ENCODE peak calls at places on chromosome 7, in four cellular contexts. P is nucleus accumbens; G is activated CD4-positive, alpha-beta T cell treated with anti-CD3 and anti-CD28 coated beads for 4 hours; Y is NCI-H1092 treated with DMSO at 0.1 percent for 48 hours. U is an unnamed sample.
A peak's percentile ranks its signal among the peaks of the same experiment; 100 is the strongest.

GRCh38 chr7:46285856-46286255 is 364.8 kb upstream of the IGFBP3 start:
- DNase-seq in P (no peak), G (no peak), Y (no peak), U (no peak)

GRCh38 chr7:124765401-124766352 is at the start of gene GPR37:
- DNase-seq in P (peak; percentile 87), G (peak; percentile 2), Y (no peak), U (peak; percentile 44)

GRCh38 chr7:87218941-87219544 is 489 bp downstream of the TMEM243 start:
- DNase-seq in P (no peak), G (peak; percentile 22), Y (no peak), U (peak; percentile 78)

GRCh38 chr7:84904561-84904960 is 282.3 kb downstream of the SEMA3D start:
- DNase-seq in P (no peak), G (no peak), Y (no peak), U (peak; percentile 17)

GRCh38 chr7:74325230-74325565 is 36.0 kb downstream of the CLIP2 start:
- DNase-seq in P (no peak), G (no peak), Y (no peak), U (no peak)

GRCh38 chr7:152615052-152615741 is 60.7 kb downstream of the XRCC2 start:
- DNase-seq in P (peak; percentile 33), G (no peak), Y (peak; percentile 97), U (peak; percentile 24)

GRCh38 chr7:140596751-140597424 is 43.7 kb downstream of the DENND2A start:
- DNase-seq in P (no peak), G (no peak), Y (no peak), U (peak; percentile 43)

GRCh38 chr7:105224884-105225651 is 163.7 kb downstream of the SRPK2 start:
- DNase-seq in P (no peak), G (no peak), Y (no peak), U (peak; percentile 95)

GRCh38 chr7:37901236-37901827 is 15.3 kb downstream of the SFRP4 start:
- DNase-seq in P (no peak), G (no peak), Y (peak; percentile 16), U (peak; percentile 42)

GRCh38 chr7:93944673-93945072 is 23.1 kb downstream of the GNG11 start:
- DNase-seq in P (no peak), G (no peak), Y (no peak), U (peak; percentile 65)

GRCh38 chr7:63899691-63900393 is 98.8 kb upstream of the ZNF722 start:
- DNase-seq in P (peak; percentile 78), G (peak; percentile 81), Y (peak; percentile 79), U (peak; percentile 42)

GRCh38 chr7:21971780-21972396 is 26.2 kb upstream of the CDCA7L start:
- DNase-seq in P (no peak), G (no peak), Y (no peak), U (no peak)

GRCh38 chr7:549103-549890 is 29.7 kb upstream of the PDGFA start:
- DNase-seq in P (no peak), G (no peak), Y (no peak), U (no peak)

GRCh38 chr7:102837802-102838201 is 75.0 kb upstream of the LRRC17 start:
- DNase-seq in P (no peak), G (no peak), Y (no peak), U (no peak)

GRCh38 chr7:91250706-91251105 is 13.5 kb upstream of the FZD1 start:
- DNase-seq in P (no peak), G (no peak), Y (no peak), U (no peak)

GRCh38 chr7:52410032-52410431 is 625.4 kb upstream of the POM121L12 start:
- DNase-seq in P (no peak), G (no peak), Y (no peak), U (no peak)

GRCh38 chr7:148474421-148474820 is 116.1 kb upstream of the C7orf33 start:
- DNase-seq in P (no peak), G (no peak), Y (no peak), U (no peak)

GRCh38 chr7:129577881-129578462 is 33.5 kb upstream of the NRF1 start:
- DNase-seq in P (no peak), G (no peak), Y (no peak), U (no peak)

GRCh38 chr7:151432658-151433521 is 7.1 kb downstream of the CRYGN start:
- DNase-seq in P (no peak), G (peak; percentile 30), Y (no peak), U (no peak)

GRCh38 chr7:47520408-47520807 is 61.5 kb downstream of the TNS3 start:
- DNase-seq in P (no peak), G (no peak), Y (no peak), U (peak; percentile 89)

GRCh38 chr7:99837649-99838361 is 10.0 kb downstream of the CYP3A43 start:
- DNase-seq in P (no peak), G (no peak), Y (no peak), U (peak; percentile 23)

GRCh38 chr7:119925890-119926289 is 347.1 kb upstream of the KCND2 start:
- DNase-seq in P (no peak), G (no peak), Y (no peak), U (no peak)

GRCh38 chr7:81013036-81013435 is 94.2 kb upstream of the SEMA3C start:
- DNase-seq in P (no peak), G (no peak), Y (no peak), U (peak; percentile 83)

GRCh38 chr7:94512735-94513564 is 3.3 kb downstream of the CASD1 start:
- DNase-seq in P (no peak), G (no peak), Y (peak; percentile 77), U (no peak)

GRCh38 chr7:141072548-141073172 is 1.2 kb upstream of the TMEM178B start:
- DNase-seq in P (peak; percentile 71), G (no peak), Y (peak; percentile 94), U (peak; percentile 80)

U was measured in GM23248.